ENCODE peak calls at places on chromosome 12, in four cellular contexts. Z, L, N and R are unnamed samples.

GRCh38 chr12:127293507-127294310 is 973.3 kb upstream of the TMEM132C start:
- DNase-seq in Z (peak), L (peak), N (peak), R (peak)

GRCh38 chr12:24062642-24063245 is 113.3 kb upstream of the SOX5 start:
- DNase-seq in Z (no peak), L (no peak), N (no peak), R (no peak)

GRCh38 chr12:29299613-29300012 is 81.4 kb downstream of the ERGIC2 start:
- DNase-seq in Z (peak), L (no peak), N (no peak), R (no peak)

GRCh38 chr12:89862511-89863331 is 154.1 kb upstream of the ATP2B1 start:
- DNase-seq in Z (peak), L (no peak), N (no peak), R (peak)

GRCh38 chr12:104469066-104469465 is 12.3 kb downstream of the CHST11 start:
- DNase-seq in Z (no peak), L (no peak), N (no peak), R (no peak)

GRCh38 chr12:85130631-85131030 is 94.5 kb downstream of the LRRIQ1 start:
- DNase-seq in Z (no peak), L (no peak), N (no peak), R (no peak)

GRCh38 chr12:99977550-99977949 is 7.2 kb downstream of the ANKS1B start:
- DNase-seq in Z (no peak), L (no peak), N (no peak), R (no peak)

GRCh38 chr12:102811125-102811737 is 105.8 kb downstream of the PAH start:
- DNase-seq in Z (no peak), L (peak), N (no peak), R (peak)

GRCh38 chr12:49671051-49671765 is 36.0 kb downstream of the FMNL3 start:
- DNase-seq in Z (peak), L (no peak), N (no peak), R (peak)

GRCh38 chr12:120116792-120117651 is 469 bp upstream of the RAB35 start:
- DNase-seq in Z (peak), L (peak), N (peak), R (peak)

GRCh38 chr12:52313926-52314325 is 7.3 kb downstream of the KRT83 start:
- DNase-seq in Z (no peak), L (no peak), N (no peak), R (no peak)
- TF ChIP-seq CTCF in Z (no peak), L (no peak), N (no peak), R (no peak)

DNA sequence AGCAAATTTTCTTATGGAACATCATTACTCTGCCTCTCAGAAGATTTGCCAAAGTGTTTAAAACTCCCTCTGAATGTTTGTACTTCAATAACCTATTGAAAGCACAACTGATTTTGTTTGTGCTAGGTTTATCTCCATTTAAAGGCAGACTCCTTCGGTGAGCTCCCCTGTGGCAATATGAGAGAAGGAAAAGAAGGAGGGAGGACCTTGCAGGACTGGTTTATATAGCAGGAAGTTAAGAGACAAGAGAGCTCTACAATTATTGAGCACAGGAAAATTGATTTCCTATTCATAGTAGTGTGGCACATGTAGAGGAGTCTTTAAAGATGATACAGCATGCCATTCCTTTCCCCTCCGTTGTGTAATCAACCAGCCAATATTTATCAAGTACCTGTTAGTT is 75.5 kb downstream of the PDE3A start:
- DNase-seq in Z (no peak), L (no peak), N (no peak), R (no peak)
- TF ChIP-seq CTCF in Z (no peak), L (no peak), N (no peak), R (no peak)

GRCh38 chr12:121751716-121752351 is 39.3 kb downstream of the TMEM120B start:
- DNase-seq in Z (no peak), L (no peak), N (no peak), R (no peak)
- TF ChIP-seq CTCF in Z (no peak), L (no peak), N (no peak), R (no peak)

GRCh38 chr12:54191550-54192022 is 2.8 kb upstream of the SMUG1 start:
- DNase-seq in Z (peak), L (peak), N (peak), R (peak)
- TF ChIP-seq CTCF in Z (peak), L (peak), N (peak), R (peak)

DNA sequence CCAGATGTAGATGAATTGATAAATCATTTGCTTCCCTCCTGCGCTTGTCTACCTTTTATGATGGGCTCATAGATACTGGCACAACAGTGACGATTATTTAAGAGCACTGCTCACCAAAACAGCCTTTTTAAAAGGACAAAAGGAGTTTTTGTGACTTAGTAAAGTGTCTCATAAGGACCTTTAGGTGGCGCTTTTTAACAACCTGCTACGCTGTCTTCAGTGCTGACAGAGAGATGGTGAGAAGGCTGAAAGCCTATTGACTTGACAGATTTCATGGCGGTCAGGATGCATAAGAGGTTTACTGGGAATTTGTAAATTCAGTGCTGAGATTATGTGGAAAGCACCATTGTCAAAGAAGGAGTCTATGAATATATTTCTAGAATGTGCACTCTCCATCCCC is 87.6 kb downstream of the SLC15A5 start:
- DNase-seq in Z (no peak), L (no peak), N (no peak), R (no peak)
- TF ChIP-seq CTCF in Z (peak), L (no peak), N (no peak), R (no peak)

GRCh38 chr12:27193854-27194544 is 50.1 kb upstream of the STK38L start:
- DNase-seq in Z (no peak), L (no peak), N (peak), R (no peak)
- TF ChIP-seq CTCF in Z (no peak), L (no peak), N (no peak), R (no peak)

GRCh38 chr12:113130457-113131135 is 5.0 kb downstream of the RASAL1 start:
- DNase-seq in Z (no peak), L (peak), N (no peak), R (no peak)
- TF ChIP-seq CTCF in Z (no peak), L (no peak), N (no peak), R (peak)

GRCh38 chr12:80636832-80637231 is 70.6 kb upstream of the MYF6 start:
- DNase-seq in Z (no peak), L (no peak), N (no peak), R (no peak)

GRCh38 chr12:80634903-80635302 is 72.5 kb upstream of the MYF6 start:
- DNase-seq in Z (no peak), L (no peak), N (no peak), R (no peak)

GRCh38 chr12:80627773-80628172 is 79.7 kb upstream of the MYF6 start:
- DNase-seq in Z (no peak), L (no peak), N (no peak), R (no peak)

GRCh38 chr12:80632835-80633234 is 74.6 kb upstream of the MYF6 start:
- DNase-seq in Z (no peak), L (peak), N (no peak), R (no peak)
- TF ChIP-seq CTCF in Z (peak), L (no peak), N (no peak), R (no peak)

GRCh38 chr12:125203145-125203765 is 138.0 kb downstream of the AACS start:
- DNase-seq in Z (no peak), L (no peak), N (no peak), R (no peak)
- TF ChIP-seq CTCF in Z (peak), L (no peak), N (no peak), R (peak)

GRCh38 chr12:34046570-34046969 is 24.3 kb downstream of the ALG10 start:
- DNase-seq in Z (no peak), L (no peak), N (no peak), R (no peak)
- TF ChIP-seq CTCF in Z (no peak), L (no peak), N (no peak), R (no peak)